ENCODE peak calls at places on chromosomes 1 and 21, in five cellular contexts. L is IMR-90, U is H1, D is H9, I is mesendoderm. V is an unnamed sample.

GRCh38 chr1:87586501-87586900 is 257.8 kb downstream of the LMO4 start:
- DNase-seq in U (no peak), I (no peak), D (no peak), L (no peak), V (no peak)

GRCh38 chr1:150257624-150258274 is at the start of gene CA14:
- DNase-seq in L (no peak), D (peak), U (no peak), I (peak), V (peak)

GRCh38 chr1:66250483-66250882 is 283.5 kb upstream of the SGIP1 start:
- DNase-seq in L (no peak), U (no peak), D (no peak), I (no peak), V (no peak)

GRCh38 chr1:27650527-27651175 is 15.7 kb upstream of the FGR start:
- DNase-seq in U (no peak), D (peak), L (peak), I (peak), V (no peak)

GRCh38 chr1:231053493-231054162 is 13.6 kb upstream of the FAM89A start:
- DNase-seq in U (no peak), I (no peak), D (no peak), L (peak), V (no peak)

GRCh38 chr1:219420913-219421312 is 192.0 kb downstream of the ZC3H11B start:
- DNase-seq in L (no peak), D (no peak), U (no peak), I (no peak), V (no peak)

GRCh38 chr1:106378261-106378660 is 678.2 kb upstream of the PRMT6 start:
- DNase-seq in D (no peak), U (no peak), I (no peak), L (no peak), V (no peak)

GRCh38 chr1:94621392-94621791 is 79.8 kb upstream of the F3 start:
- DNase-seq in U (no peak), D (no peak), L (peak), I (no peak), V (no peak)

GRCh38 chr1:167713330-167714081 is 8.3 kb upstream of the MPZL1 start:
- DNase-seq in U (no peak), D (peak), I (peak), L (peak), V (peak)

GRCh38 chr1:97379387-97380075 is 541.3 kb downstream of the DPYD start:
- DNase-seq in I (no peak), L (peak), D (no peak), U (no peak), V (no peak)

GRCh38 chr1:238380167-238380566 is 489.4 kb upstream of the ZP4 start:
- DNase-seq in U (no peak), L (no peak), D (no peak), I (no peak), V (no peak)

GRCh38 chr1:6485140-6485936 is 6.1 kb downstream of the PLEKHG5 start:
- DNase-seq in I (no peak), D (no peak), L (no peak), U (no peak), V (no peak)

GRCh38 chr1:97919568-97920261 is 1.1 kb downstream of the DPYD start:
- DNase-seq in L (peak), D (no peak), U (no peak), I (no peak), V (no peak)

GRCh38 chr1:65762081-65762862 is 30.4 kb upstream of the PDE4B start:
- DNase-seq in U (no peak), L (peak), D (peak), I (peak), V (no peak)

GRCh38 chr1:6033986-6034749 is 11.5 kb upstream of the KCNAB2 start:
- DNase-seq in D (peak), U (no peak), I (peak), L (peak), V (no peak)

GRCh38 chr1:147213271-147213670 is 11.9 kb downstream of the FMO5 start:
- DNase-seq in I (peak), L (no peak), D (no peak), U (no peak), V (no peak)
- H3K27ac ChIP-seq in I (no peak), L (no peak), D (no peak), U (no peak), V (no peak)

GRCh38 chr1:58755468-58755872 is 28.4 kb downstream of the JUN start:
- DNase-seq in L (peak), I (peak), U (no peak), D (no peak), V (no peak)
- H2BK120ac ChIP-seq in L (peak), I (no peak), U (no peak), D (no peak), V (no peak)

DNA sequence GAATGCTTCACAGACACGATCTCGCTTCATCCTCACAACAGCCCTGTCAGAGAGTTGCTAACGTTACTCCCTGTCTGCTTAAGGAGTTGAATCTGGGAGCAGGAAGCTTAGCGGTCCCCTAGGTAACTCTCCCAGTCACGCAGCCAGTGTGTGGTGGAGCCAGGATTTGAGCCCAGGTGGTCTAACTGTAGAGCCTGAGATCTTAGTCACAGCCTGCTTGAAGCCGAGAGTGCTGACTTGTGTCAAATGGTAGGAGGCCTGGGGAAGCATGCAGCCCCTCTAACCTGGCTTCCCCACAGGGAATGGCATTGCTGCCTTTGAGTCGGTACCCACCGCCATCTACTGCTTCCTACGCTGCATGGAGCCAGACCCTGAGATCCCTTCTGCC is 4.1 kb downstream of the ADPRS start:
- DNase-seq in U (no peak), I (no peak), L (no peak), D (no peak), V (no peak)
- H3K27ac ChIP-seq in U (no peak), I (no peak), L (no peak), D (no peak), V (no peak)

GRCh38 chr21:45420061-45420521 is 15.1 kb downstream of the COL18A1 start:
- DNase-seq in L (no peak), D (no peak), I (no peak), U (no peak), V (no peak)

GRCh38 chr21:45419162-45419561 is 14.2 kb downstream of the COL18A1 start:
- DNase-seq in L (no peak), U (no peak), I (no peak), D (no peak), V (no peak)

GRCh38 chr21:45421846-45422775 is 17.1 kb downstream of the COL18A1 start:
- DNase-seq in L (no peak), U (no peak), I (no peak), D (no peak), V (no peak)

GRCh38 chr21:45420623-45421041 is 15.7 kb downstream of the COL18A1 start:
- DNase-seq in U (no peak), I (no peak), L (no peak), D (no peak), V (no peak)

DNA sequence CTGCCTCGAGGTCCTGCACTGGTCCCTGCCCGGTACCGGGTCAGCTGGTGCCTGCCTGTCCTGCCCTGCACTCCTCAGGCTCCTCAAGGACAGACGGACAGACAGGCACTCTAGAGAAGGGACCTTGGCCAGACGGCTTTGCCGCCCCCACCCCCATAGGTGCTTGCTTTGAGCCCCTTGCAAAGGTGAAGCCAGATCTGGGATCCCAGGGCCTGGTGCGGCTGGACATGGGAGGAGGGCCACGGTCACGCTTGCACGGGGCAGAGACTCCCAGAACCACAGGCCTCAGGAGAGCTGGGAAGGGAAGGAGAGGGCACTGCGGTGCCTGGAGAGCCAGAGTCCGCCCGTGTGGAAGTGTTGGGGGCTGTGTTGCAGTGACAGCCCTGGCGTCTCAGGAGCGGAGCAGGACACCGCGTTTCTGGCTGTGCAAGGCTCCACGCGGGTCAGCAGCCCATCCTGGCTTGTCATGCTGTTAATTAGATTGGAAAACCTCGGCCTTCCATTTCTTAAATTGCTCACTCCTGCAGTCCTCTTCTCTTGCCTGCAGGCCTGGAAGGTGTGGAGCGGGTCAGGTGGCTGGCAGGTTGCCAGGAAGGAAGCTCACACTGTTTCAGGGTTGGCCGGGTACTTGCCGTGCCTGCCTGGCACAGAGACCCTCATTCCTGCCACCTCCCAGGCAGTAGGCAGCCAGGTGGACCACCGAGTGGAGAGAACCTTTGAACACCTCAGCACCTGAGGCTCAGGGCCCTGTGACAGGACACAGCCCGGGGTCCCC is 16.3 kb downstream of the COL18A1 start:
- DNase-seq in I (no peak), U (no peak), D (no peak), L (no peak), V (no peak)
- H2BK120ac ChIP-seq in I (no peak), U (no peak), D (no peak), L (no peak), V (no peak)

GRCh38 chr1:9596419-9597123 is 7.9 kb downstream of the TMEM201 start:
- DNase-seq in D (no peak), U (no peak), L (no peak), I (no peak), V (no peak)
- H3K27ac ChIP-seq in D (no peak), U (no peak), L (no peak), I (no peak), V (no peak)

GRCh38 chr1:113129529-113130185 is 56.7 kb downstream of the LRIG2 start:
- DNase-seq in U (no peak), I (peak), D (no peak), L (no peak), V (no peak)
- H2BK120ac ChIP-seq in U (no peak), I (no peak), D (no peak), L (no peak), V (no peak)

GRCh38 chr1:198162091-198162767 is 5.4 kb downstream of the NEK7 start:
- DNase-seq in U (no peak), L (no peak), I (no peak), D (no peak), V (no peak)
- H3K27ac ChIP-seq in U (no peak), L (no peak), I (no peak), D (no peak), V (no peak)

GRCh38 chr1:116462722-116463121 is 89.7 kb downstream of the ATP1A1 start:
- DNase-seq in U (no peak), I (no peak), D (no peak), L (no peak), V (no peak)

GRCh38 chr1:116463730-116464129 is 90.7 kb downstream of the ATP1A1 start:
- DNase-seq in I (no peak), U (no peak), D (no peak), L (no peak), V (no peak)

GRCh38 chr1:116466810-116467557 is 93.9 kb downstream of the ATP1A1 start:
- DNase-seq in D (no peak), L (no peak), U (no peak), I (no peak), V (no peak)

GRCh38 chr1:116465845-116466685 is 93.0 kb downstream of the ATP1A1 start:
- DNase-seq in I (no peak), L (no peak), D (no peak), U (no peak), V (no peak)

DNA sequence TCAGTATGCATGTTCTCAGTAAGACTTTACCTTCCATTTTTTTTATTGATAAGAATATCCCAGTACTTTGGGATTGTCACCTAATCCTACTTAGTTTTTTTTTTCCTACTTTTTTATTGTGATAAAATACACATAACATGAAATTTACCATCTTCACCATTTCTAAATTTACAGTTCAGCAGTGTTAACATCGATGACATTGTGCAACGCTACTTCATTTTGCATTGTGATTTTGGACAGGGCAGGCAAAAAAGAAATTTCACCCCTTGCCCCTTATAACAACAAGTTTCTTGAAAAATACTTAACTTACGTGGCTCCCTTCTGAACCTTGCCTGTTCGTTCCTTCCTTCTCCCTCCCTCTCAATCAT is 92.4 kb downstream of the ATP1A1 start:
- DNase-seq in I (no peak), D (no peak), L (no peak), U (no peak), V (no peak)
- H2BK120ac ChIP-seq in I (no peak), D (no peak), L (no peak), U (no peak), V (no peak)

V was measured in neuronal stem cell.